ENCODE peak calls at places on chromosomes 5 and 9, in eight cellular contexts. N is GM13976; W is CD8-positive, alpha-beta T cell; U is glutamatergic neuron; A is GM10248; X is neural progenitor cell; I is AG04449; M is GM23338. V is an unnamed sample.

GRCh38 chr9:16331527-16331926 is 538.9 kb downstream of the BNC2 start:
- DNase-seq in A (no peak), M (no peak), W (no peak), N (no peak), X (no peak), U (no peak), I (no peak), V (no peak)

GRCh38 chr9:137428841-137429545 is 5.8 kb downstream of the NOXA1 start:
- DNase-seq in M (no peak), X (no peak), N (no peak), I (no peak), W (no peak), A (no peak), U (no peak), V (no peak)

GRCh38 chr9:120366646-120367019 is 213.3 kb downstream of the CDK5RAP2 start:
- DNase-seq in N (no peak), A (no peak), M (peak), I (peak), X (peak), U (no peak), W (no peak), V (peak)

GRCh38 chr5:96868603-96869371 is 7.5 kb upstream of the ERAP2 start:
- DNase-seq in N (peak), X (peak), U (no peak), M (peak), A (peak), W (no peak), I (peak), V (peak)

GRCh38 chr5:80805038-80805437 is 150.3 kb upstream of the DHFR start:
- DNase-seq in N (no peak), M (no peak), A (no peak), W (no peak), X (no peak), I (no peak), U (no peak), V (no peak)

GRCh38 chr9:122464633-122465567 is 12.8 kb downstream of the OR1J1 start:
- DNase-seq in N (peak), X (peak), A (peak), M (peak), W (peak), U (peak), I (peak), V (peak)

GRCh38 chr5:138054863-138055558 is 22.1 kb upstream of the FAM13B start:
- DNase-seq in M (peak), X (peak), A (no peak), N (no peak), U (no peak), I (no peak), W (no peak), V (no peak)

GRCh38 chr5:110289213-110289810 is 437.2 kb downstream of the TMEM232 start:
- DNase-seq in X (no peak), N (no peak), W (no peak), A (no peak), M (peak), U (no peak), I (no peak), V (no peak)

GRCh38 chr9:72951520-72952393 is 1.1 kb downstream of the ALDH1A1 start:
- DNase-seq in M (no peak), I (no peak), N (no peak), W (no peak), A (no peak), X (no peak), U (no peak), V (no peak)

GRCh38 chr5:180122875-180123274 is 51.3 kb upstream of the RNF130 start:
- DNase-seq in I (no peak), A (no peak), X (no peak), N (no peak), W (no peak), M (no peak), U (no peak), V (no peak)

GRCh38 chr5:159851053-159851452 is 65.2 kb upstream of the ADRA1B start:
- DNase-seq in N (no peak), X (no peak), I (no peak), M (no peak), U (no peak), A (no peak), W (no peak), V (no peak)

GRCh38 chr5:108727639-108728565 is 19.8 kb upstream of the FER start:
- DNase-seq in U (peak), M (peak), W (peak), A (peak), N (peak), X (peak), I (no peak), V (peak)

GRCh38 chr9:136100700-136101614 is 5.9 kb upstream of the NACC2 start:
- DNase-seq in W (no peak), I (no peak), N (no peak), U (no peak), X (peak), M (peak), A (no peak), V (no peak)

GRCh38 chr5:82684153-82684552 is 393.0 kb downstream of the TMEM167A start:
- DNase-seq in X (no peak), U (no peak), N (no peak), W (no peak), I (no peak), M (no peak), A (no peak), V (no peak)

GRCh38 chr5:6632324-6632930 is 417 bp downstream of the NSUN2 start:
- DNase-seq in M (peak), I (no peak), N (no peak), X (no peak), U (no peak), W (no peak), A (no peak), V (no peak)

GRCh38 chr9:69027355-69028097 is 8.0 kb upstream of the FXN start:
- DNase-seq in M (peak), N (peak), A (peak), U (no peak), I (no peak), W (peak), X (peak), V (no peak)

GRCh38 chr9:3969846-3970245 is 330.0 kb downstream of the GLIS3 start:
- DNase-seq in I (no peak), U (no peak), N (no peak), M (no peak), X (no peak), A (no peak), W (no peak), V (no peak)
- TF ChIP-seq CTCF in I (no peak), U (no peak), N (no peak), M (no peak), X (no peak), A (no peak), W (no peak), V (no peak)

GRCh38 chr5:151520294-151520693 is 70.8 kb downstream of the FAT2 start:
- DNase-seq in W (no peak), M (no peak), N (no peak), I (no peak), A (no peak), X (peak), U (no peak), V (no peak)

GRCh38 chr5:151528996-151529395 is 62.1 kb downstream of the FAT2 start:
- DNase-seq in A (no peak), X (no peak), I (no peak), M (no peak), N (no peak), W (no peak), U (no peak), V (no peak)

DNA sequence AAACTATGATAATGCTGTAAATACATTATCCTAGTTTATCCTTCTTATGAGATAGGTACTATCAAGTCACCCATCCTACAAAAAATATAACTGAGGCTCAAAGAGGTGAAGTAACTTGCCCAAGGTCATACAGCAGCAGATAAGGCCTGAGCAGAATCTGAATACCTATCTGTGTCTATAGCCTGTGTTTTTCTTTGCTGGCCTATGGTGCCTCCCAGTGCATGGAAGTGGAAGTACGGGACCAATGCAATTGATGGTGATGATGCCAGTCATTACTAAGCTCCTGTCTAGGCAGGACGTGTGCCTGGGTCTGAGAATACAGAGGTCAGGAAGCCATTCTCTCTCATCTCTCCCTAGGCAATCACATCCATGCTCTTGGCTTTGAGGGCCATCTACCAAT is 67.8 kb downstream of the FAT2 start:
- DNase-seq in N (peak), I (no peak), A (peak), X (peak), U (peak), W (no peak), M (peak), V (no peak)
- TF ChIP-seq CTCF in N (peak), I (peak), A (peak), X (peak), U (peak), W (peak), M (peak), V (peak)

GRCh38 chr5:147558826-147559225 is 49.0 kb upstream of the DPYSL3 start:
- DNase-seq in U (peak), M (peak), I (no peak), A (peak), W (no peak), X (peak), N (peak), V (peak)

GRCh38 chr5:147560982-147561381 is 51.1 kb upstream of the DPYSL3 start:
- DNase-seq in N (no peak), M (peak), I (no peak), A (no peak), X (peak), W (no peak), U (no peak), V (no peak)

GRCh38 chr5:147558131-147558730 is 48.4 kb upstream of the DPYSL3 start:
- DNase-seq in N (no peak), X (no peak), A (no peak), U (no peak), W (no peak), I (no peak), M (no peak), V (no peak)

GRCh38 chr5:147561435-147561834 is 51.6 kb upstream of the DPYSL3 start:
- DNase-seq in X (peak), W (no peak), M (no peak), N (no peak), U (no peak), I (no peak), A (no peak), V (no peak)

GRCh38 chr5:147559725-147560124 is 49.9 kb upstream of the DPYSL3 start:
- DNase-seq in X (peak), A (no peak), M (peak), W (no peak), I (no peak), N (no peak), U (no peak), V (no peak)
- TF ChIP-seq CTCF in X (peak), A (no peak), M (peak), W (no peak), I (peak), N (no peak), U (no peak), V (peak)

DNA sequence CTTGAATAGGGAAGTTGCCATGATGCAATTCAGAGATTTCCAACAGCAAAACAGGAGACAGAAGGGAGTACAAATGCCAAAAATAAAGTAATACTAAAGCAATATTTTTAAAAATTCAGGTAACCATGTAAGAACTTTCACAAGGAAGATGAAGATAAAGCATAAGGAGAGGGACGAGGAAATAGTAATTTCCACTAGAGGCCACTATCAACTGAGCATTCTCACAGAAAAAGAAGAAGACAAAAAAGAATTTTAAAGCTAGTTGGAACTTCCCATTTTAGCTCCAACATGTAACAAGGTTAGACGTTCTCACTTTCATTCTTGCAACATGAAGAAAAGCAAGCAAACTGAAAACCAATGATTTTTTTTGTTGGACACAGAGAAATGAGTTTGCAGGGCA is 779.9 kb upstream of the CDH6 start:
- DNase-seq in N (no peak), W (no peak), I (no peak), U (no peak), A (no peak), X (no peak), M (peak), V (no peak)
- TF ChIP-seq CTCF in N (no peak), W (no peak), I (no peak), U (no peak), A (no peak), X (peak), M (no peak), V (no peak)

GRCh38 chr5:172334196-172334595 is 50.6 kb upstream of the UBTD2 start:
- DNase-seq in U (no peak), A (no peak), N (no peak), M (peak), W (no peak), I (no peak), X (no peak), V (no peak)
- TF ChIP-seq CTCF in U (no peak), A (no peak), N (no peak), M (peak), W (no peak), I (no peak), X (no peak), V (no peak)

DNA sequence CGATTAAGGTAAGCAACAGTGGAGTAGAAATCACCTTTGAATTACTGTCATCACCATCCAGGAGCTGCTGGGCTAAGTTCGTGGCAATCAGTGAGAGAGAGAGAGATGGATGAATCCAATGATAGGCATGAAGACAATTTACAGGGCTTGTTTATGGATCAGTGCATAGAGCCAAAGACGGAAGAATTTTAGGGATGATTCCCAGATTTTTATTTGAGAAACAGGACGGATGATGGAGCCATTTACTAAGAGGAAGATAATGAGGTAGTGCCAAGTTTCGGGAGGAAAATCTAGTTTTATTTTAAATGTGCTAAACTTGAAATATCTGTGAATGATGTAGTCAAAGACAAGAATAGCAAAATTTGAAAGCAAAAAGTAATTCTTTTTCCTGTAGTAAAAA is 394.2 kb upstream of the PAPPA start:
- DNase-seq in N (no peak), M (no peak), U (no peak), A (no peak), X (no peak), I (no peak), W (no peak), V (no peak)
- TF ChIP-seq CTCF in N (no peak), M (no peak), U (no peak), A (no peak), X (no peak), I (no peak), W (no peak), V (no peak)

GRCh38 chr9:88481933-88482332 is 53.0 kb upstream of the NXNL2 start:
- DNase-seq in N (no peak), X (no peak), A (no peak), M (no peak), W (no peak), U (no peak), I (no peak), V (no peak)

GRCh38 chr9:88478236-88478635 is 56.7 kb upstream of the NXNL2 start:
- DNase-seq in M (no peak), A (no peak), N (no peak), X (no peak), U (no peak), I (no peak), W (no peak), V (no peak)

GRCh38 chr9:88477300-88477751 is 57.7 kb upstream of the NXNL2 start:
- DNase-seq in A (no peak), M (no peak), N (no peak), X (no peak), U (no peak), W (no peak), I (peak), V (peak)

GRCh38 chr9:88476491-88477271 is 58.3 kb upstream of the NXNL2 start:
- DNase-seq in U (no peak), M (no peak), A (no peak), W (no peak), N (no peak), I (peak), X (peak), V (no peak)
- TF ChIP-seq CTCF in U (no peak), M (no peak), A (no peak), W (no peak), N (no peak), I (no peak), X (no peak), V (no peak)

GRCh38 chr5:157137691-157138090 is 5.0 kb downstream of the MED7 start:
- DNase-seq in A (no peak), X (no peak), W (no peak), N (no peak), U (no peak), I (no peak), M (no peak), V (no peak)

GRCh38 chr5:157130933-157131332 is 11.7 kb downstream of the MED7 start:
- DNase-seq in X (no peak), U (peak), N (peak), I (no peak), M (peak), W (no peak), A (no peak), V (no peak)

GRCh38 chr5:157132302-157132612 is 10.4 kb downstream of the MED7 start:
- DNase-seq in N (no peak), I (no peak), W (no peak), X (no peak), U (no peak), A (no peak), M (no peak), V (no peak)
- TF ChIP-seq CTCF in N (no peak), I (no peak), W (peak), X (no peak), U (no peak), A (no peak), M (no peak), V (no peak)